ENCODE peak calls at places on chromosomes 7 and 10, in four cellular contexts. D, I, W and A are unnamed samples.

GRCh38 chr7:111388912-111389311 is 173.4 kb downstream of the IMMP2L start:
- DNase-seq in D (no peak), I (peak), W (no peak), A (no peak)

GRCh38 chr7:132618956-132619305 is 42.7 kb upstream of the PLXNA4 start:
- DNase-seq in D (no peak), I (no peak), W (no peak), A (no peak)

GRCh38 chr7:98878365-98879197 is at the start of gene TRRAP:
- DNase-seq in D (peak), I (no peak), W (peak), A (peak)

GRCh38 chr7:34544621-34545020 is 113.4 kb upstream of the NPSR1 start:
- DNase-seq in D (no peak), I (no peak), W (no peak), A (no peak)

GRCh38 chr10:73906524-73907447 is 4.1 kb upstream of the PLAU start:
- DNase-seq in D (peak), I (no peak), W (peak), A (no peak)

GRCh38 chr7:124856299-124856888 is 73.2 kb downstream of the POT1 start:
- DNase-seq in D (peak), I (no peak), W (peak), A (peak)

GRCh38 chr7:4840097-4840501 is 21.7 kb downstream of the PAPOLB start:
- DNase-seq in D (no peak), I (no peak), W (no peak), A (no peak)

GRCh38 chr7:101550641-101551531 is 78.2 kb downstream of the MYL10 start:
- DNase-seq in D (no peak), I (no peak), W (no peak), A (peak)

GRCh38 chr10:78436706-78437406 is 403.2 kb downstream of the RPS24 start:
- DNase-seq in D (no peak), I (no peak), W (no peak), A (no peak)

GRCh38 chr7:69790915-69791473 is 192.7 kb downstream of the AUTS2 start:
- DNase-seq in D (no peak), I (no peak), W (no peak), A (no peak)

GRCh38 chr10:23976285-23976684 is 232.7 kb upstream of the KIAA1217 start:
- DNase-seq in D (no peak), I (no peak), W (no peak), A (no peak)

GRCh38 chr10:9643782-9644181 is 1373.9 kb upstream of the CELF2 start:
- DNase-seq in D (no peak), I (no peak), W (no peak), A (no peak)

GRCh38 chr10:42876476-42876875 is 93.9 kb downstream of the BMS1 start:
- DNase-seq in D (no peak), I (no peak), W (no peak), A (no peak)

GRCh38 chr10:99235872-99236626 is 397 bp upstream of the HPSE2 start:
- DNase-seq in D (no peak), I (no peak), W (no peak), A (peak)

GRCh38 chr10:86522385-86522855 is 828 bp upstream of the WAPL start:
- DNase-seq in D (no peak), I (no peak), W (no peak), A (no peak)

GRCh38 chr10:112409274-112409673 is 35.4 kb downstream of the ACSL5 start:
- DNase-seq in D (no peak), I (no peak), W (no peak), A (no peak)

GRCh38 chr10:72826346-72826745 is 67.2 kb upstream of the OIT3 start:
- DNase-seq in D (no peak), I (no peak), W (no peak), A (no peak)

GRCh38 chr7:22414424-22414823 is 57.5 kb upstream of the RAPGEF5 start:
- DNase-seq in D (no peak), I (no peak), W (no peak), A (no peak)

GRCh38 chr10:117246997-117247667 is 6.2 kb downstream of the SLC18A2 start:
- DNase-seq in D (no peak), I (no peak), W (no peak), A (no peak)

GRCh38 chr10:6072215-6072941 is 10.2 kb upstream of the IL2RA start:
- DNase-seq in D (no peak), I (no peak), W (no peak), A (no peak)

GRCh38 chr7:105298439-105298894 is 90.3 kb downstream of the SRPK2 start:
- DNase-seq in D (no peak), I (no peak), W (no peak), A (no peak)

GRCh38 chr7:57399251-57399940 is 50.6 kb upstream of the ZNF716 start:
- DNase-seq in D (no peak), I (no peak), W (no peak), A (no peak)

GRCh38 chr7:156832195-156832877 is 60.6 kb downstream of the LMBR1 start:
- DNase-seq in D (no peak), I (no peak), W (no peak), A (no peak)

GRCh38 chr7:40105879-40106473 is 28.4 kb downstream of the MPLKIP start:
- DNase-seq in D (no peak), I (no peak), W (no peak), A (no peak)

GRCh38 chr7:2355079-2356008 is 717 bp downstream of the EIF3B start:
- DNase-seq in D (peak), I (no peak), W (no peak), A (no peak)

GRCh38 chr10:63722537-63722936 is 201.3 kb downstream of the REEP3 start:
- DNase-seq in D (no peak), I (no peak), W (no peak), A (peak)

GRCh38 chr10:32210306-32211045 is 136.5 kb downstream of the EPC1 start:
- DNase-seq in D (peak), I (no peak), W (peak), A (peak)

GRCh38 chr7:44257618-44258422 is 57.0 kb downstream of the YKT6 start:
- DNase-seq in D (peak), I (peak), W (peak), A (peak)

GRCh38 chr10:48464121-48464870 is 140.6 kb downstream of the ARHGAP22 start:
- DNase-seq in D (no peak), I (no peak), W (no peak), A (no peak)

GRCh38 chr10:133324198-133324792 is 12.4 kb downstream of the CALY start:
- DNase-seq in D (peak), I (no peak), W (peak), A (peak)

GRCh38 chr10:3773465-3774017 is 11.5 kb downstream of the KLF6 start:
- DNase-seq in D (no peak), I (no peak), W (no peak), A (no peak)

GRCh38 chr7:11290859-11291258 is 317.2 kb downstream of the PHF14 start:
- DNase-seq in D (no peak), I (no peak), W (no peak), A (no peak)

GRCh38 chr10:119211625-119212441 is 4.5 kb downstream of the GRK5 start:
- DNase-seq in D (no peak), I (no peak), W (no peak), A (no peak)

GRCh38 chr7:17020250-17020649 is 138.5 kb upstream of the AGR3 start:
- DNase-seq in D (no peak), I (no peak), W (peak), A (no peak)

GRCh38 chr10:98371421-98371820 is 43.6 kb downstream of the PYROXD2 start:
- DNase-seq in D (no peak), I (no peak), W (no peak), A (no peak)

GRCh38 chr10:90642136-90642535 is 215.7 kb downstream of the HTR7 start:
- DNase-seq in D (no peak), I (no peak), W (no peak), A (no peak)

GRCh38 chr7:152312316-152312715 is 123.5 kb downstream of the KMT2C start:
- DNase-seq in D (no peak), I (no peak), W (no peak), A (no peak)

DNA sequence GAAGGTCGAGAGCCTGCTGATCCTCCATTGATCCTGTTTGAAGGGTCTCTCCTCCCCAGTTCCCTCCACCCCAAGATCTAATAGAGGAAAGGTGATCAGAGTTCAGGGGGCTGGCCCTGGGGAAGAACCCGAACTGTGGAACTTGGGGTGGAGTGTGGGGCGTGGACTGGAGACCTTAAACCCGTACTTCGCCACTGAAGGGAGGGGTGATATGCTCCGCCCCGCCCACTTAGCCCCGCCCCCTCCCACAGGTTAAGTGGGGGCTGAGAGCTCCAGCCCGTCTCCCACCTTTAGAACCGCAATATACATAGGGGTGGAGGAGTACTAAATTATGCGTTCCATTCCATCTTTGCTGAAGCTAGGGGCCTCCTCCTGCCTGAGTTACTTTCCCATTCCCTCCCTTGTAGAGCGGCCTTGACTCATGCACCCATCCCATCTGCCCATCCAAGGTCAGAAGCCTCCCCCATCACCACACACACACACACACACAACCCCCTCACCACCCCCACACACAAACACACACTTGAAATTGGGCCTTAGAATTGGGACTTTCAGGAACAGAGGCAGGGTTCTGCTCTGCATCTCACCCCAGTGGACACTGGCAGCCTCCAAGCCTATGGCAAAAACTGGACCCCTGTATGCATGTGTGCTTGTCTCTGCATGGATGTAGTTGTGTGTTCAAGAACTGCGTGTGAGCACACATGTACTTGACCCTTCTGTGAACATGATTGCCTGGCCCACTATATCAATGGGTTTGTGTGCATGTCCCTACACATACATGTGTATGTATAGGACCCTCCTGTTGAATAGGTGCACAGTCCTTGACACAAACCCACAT is 991 bp downstream of the SEMA4G start:
- DNase-seq in D (peak), I (no peak), W (peak), A (peak)
- TF ChIP-seq PBX3 in D (no peak), I (no peak), W (no peak), A (no peak)

DNA sequence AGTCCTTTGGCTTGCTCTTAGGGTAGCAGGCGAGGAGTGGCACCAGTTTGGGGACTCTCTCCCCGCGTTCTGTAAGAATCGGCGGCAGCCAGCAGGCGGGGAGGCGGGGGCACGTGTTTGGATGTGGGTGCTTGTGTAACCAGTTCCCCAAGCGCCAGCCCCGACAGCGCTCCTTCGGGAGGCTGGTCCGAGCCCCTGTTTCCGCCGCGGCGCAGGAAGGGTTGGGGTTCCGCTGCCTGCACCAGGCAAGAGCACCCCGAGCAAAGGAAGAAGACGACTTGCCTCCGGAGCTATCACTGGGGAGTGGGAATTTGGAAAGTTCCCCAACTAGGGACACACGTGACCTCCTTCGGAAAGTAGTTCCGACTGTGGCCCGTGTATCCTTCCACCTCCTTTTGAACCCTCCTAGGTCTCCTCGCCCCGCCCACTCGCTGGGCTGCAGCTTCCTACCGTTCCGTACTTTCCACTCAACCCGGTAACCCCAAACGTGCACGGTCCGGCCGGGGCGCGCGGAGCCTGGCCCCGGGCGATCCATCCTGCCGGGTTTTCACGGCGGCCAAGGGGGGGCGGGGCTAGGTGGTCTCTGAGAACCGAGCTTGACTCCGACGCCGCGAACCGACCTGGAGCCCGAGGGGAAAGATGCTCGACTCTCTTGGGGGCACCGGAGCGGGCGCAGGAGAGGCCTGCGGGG is 1.2 kb downstream of the KLLN start:
- DNase-seq in D (peak), I (peak), W (peak), A (peak)
- TF ChIP-seq CTCF in D (no peak), I (no peak), W (no peak), A (no peak)

GRCh38 chr10:13382759-13383753 is 35.0 kb upstream of the SEPHS1 start:
- DNase-seq in D (no peak), I (no peak), W (no peak), A (no peak)
- TF ChIP-seq PBX3 in D (no peak), I (no peak), W (no peak), A (no peak)

DNA sequence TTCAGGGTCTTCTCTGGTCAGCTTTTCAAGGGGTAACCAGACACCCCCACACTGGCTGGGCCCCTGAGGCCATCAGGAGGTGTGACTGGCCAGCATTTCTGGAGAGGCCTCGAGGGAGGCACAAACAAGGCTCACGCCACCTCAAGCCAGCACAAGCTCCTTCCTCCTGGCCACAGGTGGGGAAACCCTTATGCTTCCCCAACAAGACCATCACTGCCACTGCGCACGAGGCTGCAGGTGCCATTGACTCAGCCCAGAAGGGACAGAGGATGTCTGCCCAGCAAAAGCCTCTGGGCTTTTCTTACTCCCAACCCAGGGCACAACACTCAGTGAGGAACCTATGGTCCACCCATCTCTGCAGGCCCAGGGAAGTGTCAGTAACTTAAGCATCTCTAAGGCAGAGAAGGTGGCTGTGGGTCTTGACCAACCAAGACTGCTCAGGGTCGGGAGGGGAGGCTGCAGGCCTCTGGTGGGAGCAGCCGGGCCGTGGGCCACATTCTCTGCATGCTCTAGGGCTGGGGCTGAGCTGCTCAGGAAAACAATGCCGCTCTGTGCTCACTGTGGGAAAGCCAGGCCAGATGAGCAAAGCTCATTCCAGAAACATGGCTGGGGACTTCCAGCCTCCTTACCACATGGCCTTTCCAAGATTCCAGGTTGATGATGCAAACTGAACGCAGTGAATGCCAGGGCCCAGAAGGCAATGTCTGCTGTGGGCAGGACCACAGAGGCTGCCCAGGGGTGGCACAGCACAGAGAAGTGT is 24.2 kb upstream of the RASSF4 start:
- DNase-seq in D (peak), I (no peak), W (peak), A (no peak)
- TF ChIP-seq CTCF in D (no peak), I (no peak), W (peak), A (no peak)